ENCODE peak calls at places on chromosomes 7 and 10, in eight cellular contexts. Z, X, N, B, V, O, R and A are unnamed samples.

GRCh38 chr10:120514035-120514620 is 57.1 kb downstream of the PLPP4 start:
- DNase-seq in Z (peak; percentile 33), O (no peak), R (no peak), N (peak; percentile 22), B (peak; percentile 2), X (peak; percentile 89), V (peak; percentile 25), A (peak; percentile 59)

GRCh38 chr7:371119-371778 is 81.3 kb downstream of the FOXL3 start:
- DNase-seq in Z (no peak), O (peak; percentile 53), V (no peak), N (no peak), X (no peak), B (no peak), R (peak; percentile 16), A (peak; percentile 38)

GRCh38 chr7:39536926-39537325 is 29.3 kb upstream of the YAE1 start:
- DNase-seq in O (no peak), B (no peak), V (no peak), X (no peak), Z (no peak), R (no peak), N (no peak), A (no peak)

GRCh38 chr10:78511324-78512204 is 477.9 kb downstream of the RPS24 start:
- DNase-seq in V (no peak), R (no peak), X (no peak), N (no peak), O (no peak), Z (no peak), B (no peak), A (no peak)

GRCh38 chr7:84790873-84791272 is 396.0 kb downstream of the SEMA3D start:
- DNase-seq in V (no peak), N (no peak), O (no peak), B (peak; percentile 83), R (no peak), X (no peak), Z (no peak), A (no peak)

GRCh38 chr10:127338391-127339108 is 142.2 kb upstream of the INSYN2A start:
- DNase-seq in V (no peak), R (no peak), N (no peak), X (no peak), O (no peak), B (peak; percentile 65), Z (no peak), A (peak; percentile 44)

GRCh38 chr7:107201795-107202450 is 33.1 kb downstream of the HBP1 start:
- DNase-seq in N (peak; percentile 51), Z (peak; percentile 48), R (no peak), V (peak; percentile 37), X (peak; percentile 30), O (no peak), B (peak; percentile 50), A (peak; percentile 38)

GRCh38 chr7:157508477-157508881 is 171.7 kb downstream of the DNAJB6 start:
- DNase-seq in O (no peak), R (no peak), N (no peak), X (no peak), Z (no peak), V (no peak), B (no peak), A (no peak)

GRCh38 chr10:94361161-94361794 is 1.5 kb downstream of the NOC3L start:
- DNase-seq in Z (no peak), B (peak; percentile 35), R (no peak), N (peak; percentile 52), X (no peak), V (no peak), O (no peak), A (peak; percentile 27)

GRCh38 chr7:112869111-112869774 is 79.0 kb upstream of the TMEM168 start:
- DNase-seq in Z (peak; percentile 23), B (peak; percentile 55), O (no peak), R (no peak), X (peak; percentile 15), V (peak; percentile 37), N (peak; percentile 80), A (peak; percentile 75)

GRCh38 chr7:39125849-39126248 is 148.1 kb downstream of the POU6F2 start:
- DNase-seq in X (no peak), Z (no peak), V (no peak), B (no peak), R (no peak), O (no peak), N (no peak), A (no peak)

GRCh38 chr10:116126239-116126638 is 146.8 kb downstream of the GFRA1 start:
- DNase-seq in V (no peak), R (no peak), O (no peak), N (no peak), B (no peak), X (no peak), Z (no peak), A (no peak)

GRCh38 chr7:147638566-147638965 is 952.0 kb upstream of the C7orf33 start:
- DNase-seq in O (no peak), N (no peak), B (no peak), V (no peak), X (no peak), Z (no peak), R (no peak), A (no peak)

GRCh38 chr10:3348561-3348960 is 176.0 kb upstream of the PITRM1 start:
- DNase-seq in B (no peak), R (no peak), X (no peak), Z (no peak), O (no peak), V (no peak), N (no peak), A (no peak)

GRCh38 chr10:97687785-97688781 is 1.0 kb upstream of the AVPI1 start:
- DNase-seq in O (peak; percentile 79), X (no peak), V (peak; percentile 56), Z (no peak), N (no peak), B (peak; percentile 92), R (no peak), A (no peak)

GRCh38 chr7:139855498-139856270 is 26.6 kb downstream of the TBXAS1 start:
- DNase-seq in V (no peak), N (peak; percentile 59), Z (no peak), R (no peak), B (no peak), X (no peak), O (no peak), A (no peak)

GRCh38 chr7:138115047-138115446 is 38.8 kb downstream of the AKR1D1 start:
- DNase-seq in R (no peak), X (no peak), B (no peak), N (no peak), O (no peak), V (no peak), Z (no peak), A (no peak)

GRCh38 chr10:20956843-20957242 is 59.7 kb upstream of the NEBL start:
- DNase-seq in X (no peak), B (no peak), R (no peak), O (no peak), N (peak; percentile 18), Z (no peak), V (no peak), A (peak; percentile 11)

GRCh38 chr7:30646154-30646553 is 36.1 kb downstream of the CRHR2 start:
- DNase-seq in R (no peak), V (no peak), B (no peak), O (no peak), X (no peak), Z (no peak), N (no peak), A (no peak)

GRCh38 chr7:114720725-114721124 is 201.2 kb upstream of the MDFIC start:
- DNase-seq in X (no peak), R (no peak), N (no peak), B (no peak), Z (no peak), O (no peak), V (no peak), A (no peak)

GRCh38 chr7:34128762-34129161 is 223.4 kb downstream of the BMPER start:
- DNase-seq in X (no peak), R (no peak), O (no peak), B (peak; percentile 69), V (peak; percentile 81), N (no peak), Z (no peak), A (peak; percentile 90)

GRCh38 chr10:62040896-62041295 is 139.4 kb downstream of the ARID5B start:
- DNase-seq in R (no peak), V (no peak), N (no peak), B (no peak), O (no peak), X (no peak), Z (no peak), A (no peak)
- TF ChIP-seq CTCF in R (no peak), V (no peak), N (no peak), B (no peak), O (no peak), X (no peak), Z (no peak), A (no peak)

DNA sequence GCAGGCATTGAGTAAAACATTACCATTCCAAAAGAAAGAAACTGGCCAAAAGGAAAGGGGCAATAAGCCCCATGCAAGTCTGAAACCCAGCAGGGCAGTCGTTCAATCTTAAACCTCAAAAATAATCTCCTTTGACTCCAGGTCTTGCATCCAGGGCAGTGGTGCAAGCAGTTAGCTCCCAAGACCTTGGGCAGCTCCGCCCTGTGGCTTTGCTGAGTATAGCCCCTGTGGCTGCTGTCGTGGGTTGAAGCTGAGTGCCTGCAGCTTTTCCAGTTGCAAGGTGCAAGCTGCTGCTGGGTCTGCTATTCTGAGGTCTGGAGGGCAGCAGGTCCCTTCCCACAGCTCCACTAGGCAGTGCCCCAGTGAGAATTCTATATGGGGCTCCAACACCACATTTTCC is 580.1 kb upstream of the AUTS2 start:
- DNase-seq in O (no peak), Z (no peak), R (no peak), N (no peak), V (no peak), X (peak; percentile 19), B (no peak), A (no peak)
- TF ChIP-seq CTCF in O (no peak), Z (no peak), R (no peak), N (no peak), V (no peak), X (no peak), B (no peak), A (peak; percentile 10)

DNA sequence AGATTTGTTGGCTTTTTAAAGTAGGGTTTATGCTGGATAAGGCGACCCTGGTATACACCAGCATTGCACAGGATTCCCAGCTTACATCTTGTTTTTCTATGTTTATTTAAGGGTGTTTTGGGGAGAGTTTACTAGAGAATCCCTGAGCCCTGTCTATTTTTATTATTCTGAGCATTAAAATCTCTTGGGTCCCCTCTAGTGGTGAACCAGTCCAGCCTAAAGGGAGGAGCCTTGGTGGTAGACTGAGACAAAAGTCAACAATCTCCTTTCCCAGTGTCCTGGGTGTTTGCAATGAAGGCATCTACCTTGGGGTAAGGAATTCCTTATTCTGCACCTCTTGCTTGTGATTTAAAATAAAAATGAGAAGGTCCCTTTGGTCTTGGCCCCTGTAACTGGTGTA is 38.2 kb downstream of the ANTXRL start:
- DNase-seq in O (no peak), X (no peak), B (no peak), Z (no peak), N (no peak), V (no peak), R (no peak), A (no peak)
- TF ChIP-seq CTCF in O (no peak), X (no peak), B (peak; percentile 59), Z (peak; percentile 37), N (peak; percentile 24), V (peak; percentile 56), R (no peak), A (peak; percentile 36)

DNA sequence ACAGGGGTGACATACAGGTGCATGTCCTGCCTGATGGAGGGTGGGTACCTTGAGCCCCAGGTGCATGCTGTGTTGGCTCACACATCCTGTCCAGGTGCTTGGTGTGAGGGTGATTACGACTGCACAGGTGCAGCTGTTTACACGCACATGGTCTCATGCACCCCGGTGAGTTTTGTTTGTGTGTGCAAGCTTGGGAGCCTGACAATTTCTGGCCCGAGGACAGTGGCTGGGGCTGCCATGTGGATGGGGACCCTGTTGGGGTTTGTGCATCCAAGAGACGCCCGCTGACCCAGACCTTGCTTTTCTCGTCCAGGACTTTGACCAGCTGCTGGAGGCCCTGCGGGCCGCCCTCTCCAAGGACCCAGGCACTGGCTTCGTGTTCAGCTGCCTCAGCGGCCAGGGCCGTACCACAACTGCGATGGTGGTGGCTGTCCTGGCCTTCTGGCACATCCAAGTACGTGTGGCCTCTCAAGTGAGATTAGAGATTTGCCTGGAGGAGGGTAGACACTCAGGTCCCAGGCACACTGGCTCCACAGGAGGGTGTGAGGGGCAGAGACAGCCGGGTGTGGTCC is 61.7 kb downstream of the PRF1 start:
- DNase-seq in V (no peak), X (no peak), R (no peak), B (no peak), Z (no peak), O (no peak), N (no peak), A (no peak)
- TF ChIP-seq CTCF in V (no peak), X (no peak), R (no peak), B (no peak), Z (no peak), O (no peak), N (no peak), A (peak; percentile 24)